ENCODE peak calls at places on chromosomes 3 and 15, in nine cellular contexts. M, C, L, A, T, K, E, S and B are unnamed samples.

GRCh38 chr3:49357466-49358216 is 512 bp downstream of the GPX1 start:
- DNase-seq in M (peak), C (peak), L (peak), A (peak), T (peak), K (peak), E (peak), S (peak), B (peak)

GRCh38 chr3:115676336-115676735 is 53.0 kb downstream of the GAP43 start:
- DNase-seq in M (no peak), C (no peak), L (no peak), A (no peak), T (no peak), K (peak), E (no peak), S (no peak), B (no peak)

GRCh38 chr3:24683511-24684384 is 189.1 kb upstream of the THRB start:
- DNase-seq in M (peak), C (no peak), L (no peak), A (no peak), T (no peak), K (no peak), E (no peak), S (peak), B (peak)

GRCh38 chr3:129016725-129017530 is 15.8 kb downstream of the EFCC1 start:
- DNase-seq in M (peak), C (peak), L (no peak), A (no peak), T (no peak), K (no peak), E (no peak), S (no peak), B (peak)

GRCh38 chr15:41495736-41496599 is 2.3 kb downstream of the ITPKA start:
- DNase-seq in M (no peak), C (no peak), L (no peak), A (no peak), T (no peak), K (no peak), E (peak), S (peak), B (no peak)

GRCh38 chr3:78791745-78792144 is 976.1 kb downstream of the ROBO1 start:
- DNase-seq in M (no peak), C (no peak), L (no peak), A (no peak), T (no peak), K (no peak), E (no peak), S (no peak), B (no peak)

GRCh38 chr15:31328999-31329639 is 2.5 kb downstream of the KLF13 start:
- DNase-seq in M (no peak), C (no peak), L (no peak), A (no peak), T (peak), K (no peak), E (peak), S (peak), B (no peak)

GRCh38 chr3:7444886-7445285 is 584.0 kb downstream of the GRM7 start:
- DNase-seq in M (no peak), C (no peak), L (no peak), A (no peak), T (no peak), K (no peak), E (no peak), S (no peak), B (no peak)

GRCh38 chr3:42906905-42907183 is 902 bp downstream of the ZNF662 start:
- DNase-seq in M (no peak), C (no peak), L (no peak), A (no peak), T (no peak), K (no peak), E (no peak), S (no peak), B (no peak)

GRCh38 chr3:42904076-42904475 is 1.9 kb upstream of the ZNF662 start:
- DNase-seq in M (no peak), C (no peak), L (no peak), A (no peak), T (no peak), K (no peak), E (no peak), S (no peak), B (no peak)

GRCh38 chr3:42906085-42906904 is at the start of gene ZNF662:
- DNase-seq in M (no peak), C (no peak), L (peak), A (peak), T (no peak), K (peak), E (peak), S (peak), B (no peak)

GRCh38 chr3:42908675-42909074 is 2.7 kb downstream of the ZNF662 start:
- DNase-seq in M (no peak), C (no peak), L (no peak), A (no peak), T (no peak), K (no peak), E (no peak), S (no peak), B (no peak)

GRCh38 chr3:42905740-42906084 is 230 bp upstream of the ZNF662 start:
- DNase-seq in M (no peak), C (no peak), L (no peak), A (no peak), T (no peak), K (no peak), E (no peak), S (no peak), B (no peak)
- H3K4me3 ChIP-seq in M (peak), C (no peak), L (peak), A (peak), T (no peak), K (peak), E (no peak), S (peak), B (peak)

GRCh38 chr15:94079968-94080367 is 151.4 kb upstream of the MCTP2 start:
- DNase-seq in M (no peak), C (no peak), L (no peak), A (no peak), T (no peak), K (no peak), E (no peak), S (no peak), B (no peak)

GRCh38 chr15:94080416-94080815 is 150.9 kb upstream of the MCTP2 start:
- DNase-seq in M (peak), C (no peak), L (no peak), A (no peak), T (peak), K (no peak), E (peak), S (no peak), B (peak)

GRCh38 chr15:94081829-94082228 is 149.5 kb upstream of the MCTP2 start:
- DNase-seq in M (no peak), C (no peak), L (no peak), A (no peak), T (no peak), K (no peak), E (no peak), S (no peak), B (no peak)

GRCh38 chr15:94079459-94079858 is 151.9 kb upstream of the MCTP2 start:
- DNase-seq in M (no peak), C (no peak), L (no peak), A (no peak), T (no peak), K (no peak), E (no peak), S (no peak), B (no peak)

GRCh38 chr15:94080989-94081605 is 150.3 kb upstream of the MCTP2 start:
- DNase-seq in M (no peak), C (no peak), L (no peak), A (no peak), T (no peak), K (no peak), E (no peak), S (no peak), B (no peak)
- H3K4me3 ChIP-seq in M (peak), C (no peak), L (no peak), A (no peak), T (no peak), K (no peak), E (no peak), S (no peak), B (no peak)

GRCh38 chr3:69353492-69353891 is 32.4 kb downstream of the FRMD4B start:
- DNase-seq in M (no peak), C (no peak), L (no peak), A (no peak), T (peak), K (no peak), E (no peak), S (no peak), B (no peak)
- H3K4me3 ChIP-seq in M (no peak), C (no peak), L (peak), A (no peak), T (peak), K (peak), E (no peak), S (no peak), B (no peak)

GRCh38 chr15:70701891-70702568 is 61.3 kb downstream of the UACA start:
- DNase-seq in M (peak), C (no peak), L (no peak), A (no peak), T (no peak), K (no peak), E (no peak), S (no peak), B (peak)

GRCh38 chr15:70703483-70703882 is 59.9 kb downstream of the UACA start:
- DNase-seq in M (peak), C (no peak), L (no peak), A (no peak), T (no peak), K (no peak), E (no peak), S (no peak), B (no peak)

GRCh38 chr15:70702584-70702983 is 60.8 kb downstream of the UACA start:
- DNase-seq in M (peak), C (no peak), L (no peak), A (no peak), T (no peak), K (no peak), E (no peak), S (no peak), B (no peak)

GRCh38 chr15:70704166-70704565 is 59.2 kb downstream of the UACA start:
- DNase-seq in M (no peak), C (no peak), L (no peak), A (no peak), T (no peak), K (no peak), E (no peak), S (no peak), B (no peak)

GRCh38 chr15:70703066-70703465 is 60.3 kb downstream of the UACA start:
- DNase-seq in M (no peak), C (no peak), L (no peak), A (no peak), T (no peak), K (no peak), E (no peak), S (no peak), B (no peak)
- H3K4me3 ChIP-seq in M (peak), C (no peak), L (no peak), A (no peak), T (no peak), K (no peak), E (no peak), S (no peak), B (no peak)